ENCODE peak calls at places on chromosomes 1 and 21, in ten cellular contexts. One of them, this sample, is unnamed.

GRCh38 chr21:32335601-32336575 is 37.2 kb downstream of the MRAP start:
- DNase-seq in lung: no peak
- DNase-seq in Peyer's patch: no peak
- DNase-seq in body of pancreas: no peak
- DNase-seq in suprapubic skin: no peak
- DNase-seq in psoas muscle: no peak
- DNase-seq in IMR-90: peak; percentile 14
- DNase-seq in CD4-positive, CD25-positive, alpha-beta regulatory T cell: no peak
- DNase-seq in neural progenitor cell: no peak
- DNase-seq in BJ: no peak
- DNase-seq in this sample: no peak

GRCh38 chr1:90568436-90568835 is 148.7 kb downstream of the BARHL2 start:
- DNase-seq in lung: no peak
- DNase-seq in Peyer's patch: no peak
- DNase-seq in body of pancreas: no peak
- DNase-seq in suprapubic skin: no peak
- DNase-seq in psoas muscle: no peak
- DNase-seq in IMR-90: no peak
- DNase-seq in CD4-positive, CD25-positive, alpha-beta regulatory T cell: no peak
- DNase-seq in neural progenitor cell: no peak
- DNase-seq in BJ: no peak
- DNase-seq in this sample: no peak

GRCh38 chr1:217048104-217048707 is 325.0 kb upstream of the ESRRG start:
- DNase-seq in lung: no peak
- DNase-seq in Peyer's patch: no peak
- DNase-seq in body of pancreas: no peak
- DNase-seq in suprapubic skin: no peak
- DNase-seq in psoas muscle: no peak
- DNase-seq in IMR-90: no peak
- DNase-seq in CD4-positive, CD25-positive, alpha-beta regulatory T cell: no peak
- DNase-seq in neural progenitor cell: peak; percentile 42
- DNase-seq in BJ: no peak
- DNase-seq in this sample: no peak

GRCh38 chr1:168225476-168226190 is at the start of gene SFT2D2:
- DNase-seq in lung: peak; percentile 76
- DNase-seq in Peyer's patch: peak; percentile 75
- DNase-seq in body of pancreas: peak; percentile 80
- DNase-seq in suprapubic skin: peak; percentile 87
- DNase-seq in psoas muscle: peak; percentile 85
- DNase-seq in IMR-90: peak; percentile 67
- DNase-seq in CD4-positive, CD25-positive, alpha-beta regulatory T cell: peak; percentile 89
- DNase-seq in neural progenitor cell: peak; percentile 73
- DNase-seq in BJ: no peak
- DNase-seq in this sample: peak; percentile 84

GRCh38 chr1:208682664-208683013 is 438.5 kb upstream of the PLXNA2 start:
- DNase-seq in lung: no peak
- DNase-seq in Peyer's patch: no peak
- DNase-seq in body of pancreas: no peak
- DNase-seq in suprapubic skin: no peak
- DNase-seq in psoas muscle: no peak
- DNase-seq in IMR-90: no peak
- DNase-seq in CD4-positive, CD25-positive, alpha-beta regulatory T cell: no peak
- DNase-seq in neural progenitor cell: no peak
- DNase-seq in BJ: no peak
- DNase-seq in this sample: no peak

GRCh38 chr1:7471836-7472235 is 299.3 kb upstream of the VAMP3 start:
- DNase-seq in lung: no peak
- DNase-seq in Peyer's patch: no peak
- DNase-seq in body of pancreas: no peak
- DNase-seq in suprapubic skin: no peak
- DNase-seq in psoas muscle: no peak
- DNase-seq in IMR-90: peak; percentile 84
- DNase-seq in CD4-positive, CD25-positive, alpha-beta regulatory T cell: no peak
- DNase-seq in neural progenitor cell: no peak
- DNase-seq in BJ: peak; percentile 52
- DNase-seq in this sample: peak; percentile 83

GRCh38 chr1:167526659-167527383 is 8.5 kb upstream of the CD247 start:
- DNase-seq in lung: no peak
- DNase-seq in Peyer's patch: no peak
- DNase-seq in body of pancreas: no peak
- DNase-seq in suprapubic skin: no peak
- DNase-seq in psoas muscle: no peak
- DNase-seq in IMR-90: no peak
- DNase-seq in CD4-positive, CD25-positive, alpha-beta regulatory T cell: no peak
- DNase-seq in neural progenitor cell: no peak
- DNase-seq in BJ: no peak
- DNase-seq in this sample: no peak

GRCh38 chr1:200379431-200379755 is 30.4 kb downstream of the ZNF281 start:
- DNase-seq in lung: no peak
- DNase-seq in Peyer's patch: no peak
- DNase-seq in body of pancreas: no peak
- DNase-seq in suprapubic skin: no peak
- DNase-seq in psoas muscle: no peak
- DNase-seq in IMR-90: peak; percentile 95
- DNase-seq in CD4-positive, CD25-positive, alpha-beta regulatory T cell: no peak
- DNase-seq in neural progenitor cell: no peak
- DNase-seq in BJ: peak; percentile 94
- DNase-seq in this sample: peak; percentile 78

GRCh38 chr1:42319128-42319851 is 15.7 kb downstream of the FOXJ3 start:
- DNase-seq in lung: no peak
- DNase-seq in Peyer's patch: peak; percentile 24
- DNase-seq in body of pancreas: no peak
- DNase-seq in suprapubic skin: no peak
- DNase-seq in psoas muscle: no peak
- DNase-seq in IMR-90: peak; percentile 77
- DNase-seq in CD4-positive, CD25-positive, alpha-beta regulatory T cell: no peak
- DNase-seq in neural progenitor cell: no peak
- DNase-seq in BJ: no peak
- DNase-seq in this sample: peak; percentile 74

GRCh38 chr1:178912597-178912996 is 41.7 kb upstream of the ANGPTL1 start:
- DNase-seq in lung: no peak
- DNase-seq in Peyer's patch: no peak
- DNase-seq in body of pancreas: no peak
- DNase-seq in suprapubic skin: no peak
- DNase-seq in psoas muscle: no peak
- DNase-seq in IMR-90: peak; percentile 32
- DNase-seq in CD4-positive, CD25-positive, alpha-beta regulatory T cell: no peak
- DNase-seq in neural progenitor cell: no peak
- DNase-seq in BJ: no peak
- DNase-seq in this sample: no peak

GRCh38 chr1:178908358-178908757 is 37.5 kb upstream of the ANGPTL1 start:
- DNase-seq in lung: no peak
- DNase-seq in Peyer's patch: no peak
- DNase-seq in body of pancreas: no peak
- DNase-seq in suprapubic skin: no peak
- DNase-seq in psoas muscle: no peak
- DNase-seq in IMR-90: peak; percentile 58
- DNase-seq in CD4-positive, CD25-positive, alpha-beta regulatory T cell: no peak
- DNase-seq in neural progenitor cell: no peak
- DNase-seq in BJ: peak; percentile 48
- DNase-seq in this sample: peak; percentile 79

GRCh38 chr1:178910023-178910422 is 39.1 kb upstream of the ANGPTL1 start:
- DNase-seq in lung: no peak
- DNase-seq in Peyer's patch: no peak
- DNase-seq in body of pancreas: no peak
- DNase-seq in suprapubic skin: no peak
- DNase-seq in psoas muscle: no peak
- DNase-seq in IMR-90: no peak
- DNase-seq in CD4-positive, CD25-positive, alpha-beta regulatory T cell: no peak
- DNase-seq in neural progenitor cell: no peak
- DNase-seq in BJ: no peak
- DNase-seq in this sample: no peak
- H3K36me3 ChIP-seq in lung: peaks cover 3% of the 10 kb centered on the region
- H3K36me3 ChIP-seq in Peyer's patch: no peaks in the 10 kb centered on the region
- H3K36me3 ChIP-seq in body of pancreas: no peaks in the 10 kb centered on the region
- H3K36me3 ChIP-seq in suprapubic skin: peaks cover 6% of the 10 kb centered on the region
- H3K36me3 ChIP-seq in psoas muscle: no peaks in the 10 kb centered on the region
- H3K36me3 ChIP-seq in IMR-90: peaks cover 22% of the 10 kb centered on the region
- H3K36me3 ChIP-seq in CD4-positive, CD25-positive, alpha-beta regulatory T cell: no peaks in the 10 kb centered on the region
- H3K36me3 ChIP-seq in neural progenitor cell: no peaks in the 10 kb centered on the region
- H3K36me3 ChIP-seq in BJ: no peaks in the 10 kb centered on the region
- H3K36me3 ChIP-seq in this sample: peaks cover 11% of the 10 kb centered on the region

GRCh38 chr1:235290740-235291502 is 37.1 kb downstream of the ARID4B start:
- DNase-seq in lung: no peak
- DNase-seq in Peyer's patch: no peak
- DNase-seq in body of pancreas: no peak
- DNase-seq in suprapubic skin: no peak
- DNase-seq in psoas muscle: no peak
- DNase-seq in IMR-90: no peak
- DNase-seq in CD4-positive, CD25-positive, alpha-beta regulatory T cell: no peak
- DNase-seq in neural progenitor cell: no peak
- DNase-seq in BJ: no peak
- DNase-seq in this sample: no peak

GRCh38 chr1:235291599-235291998 is 36.4 kb downstream of the ARID4B start:
- DNase-seq in lung: no peak
- DNase-seq in Peyer's patch: no peak
- DNase-seq in body of pancreas: no peak
- DNase-seq in suprapubic skin: no peak
- DNase-seq in psoas muscle: no peak
- DNase-seq in IMR-90: no peak
- DNase-seq in CD4-positive, CD25-positive, alpha-beta regulatory T cell: no peak
- DNase-seq in neural progenitor cell: no peak
- DNase-seq in BJ: no peak
- DNase-seq in this sample: no peak

GRCh38 chr1:235292790-235293189 is 35.2 kb downstream of the ARID4B start:
- DNase-seq in lung: no peak
- DNase-seq in Peyer's patch: no peak
- DNase-seq in body of pancreas: no peak
- DNase-seq in suprapubic skin: no peak
- DNase-seq in psoas muscle: no peak
- DNase-seq in IMR-90: no peak
- DNase-seq in CD4-positive, CD25-positive, alpha-beta regulatory T cell: no peak
- DNase-seq in neural progenitor cell: no peak
- DNase-seq in BJ: no peak
- DNase-seq in this sample: no peak

GRCh38 chr1:235287208-235287882 is 40.6 kb downstream of the ARID4B start:
- DNase-seq in lung: no peak
- DNase-seq in Peyer's patch: no peak
- DNase-seq in body of pancreas: no peak
- DNase-seq in suprapubic skin: no peak
- DNase-seq in psoas muscle: no peak
- DNase-seq in IMR-90: no peak
- DNase-seq in CD4-positive, CD25-positive, alpha-beta regulatory T cell: no peak
- DNase-seq in neural progenitor cell: peak; percentile 13
- DNase-seq in BJ: no peak
- DNase-seq in this sample: no peak

DNA sequence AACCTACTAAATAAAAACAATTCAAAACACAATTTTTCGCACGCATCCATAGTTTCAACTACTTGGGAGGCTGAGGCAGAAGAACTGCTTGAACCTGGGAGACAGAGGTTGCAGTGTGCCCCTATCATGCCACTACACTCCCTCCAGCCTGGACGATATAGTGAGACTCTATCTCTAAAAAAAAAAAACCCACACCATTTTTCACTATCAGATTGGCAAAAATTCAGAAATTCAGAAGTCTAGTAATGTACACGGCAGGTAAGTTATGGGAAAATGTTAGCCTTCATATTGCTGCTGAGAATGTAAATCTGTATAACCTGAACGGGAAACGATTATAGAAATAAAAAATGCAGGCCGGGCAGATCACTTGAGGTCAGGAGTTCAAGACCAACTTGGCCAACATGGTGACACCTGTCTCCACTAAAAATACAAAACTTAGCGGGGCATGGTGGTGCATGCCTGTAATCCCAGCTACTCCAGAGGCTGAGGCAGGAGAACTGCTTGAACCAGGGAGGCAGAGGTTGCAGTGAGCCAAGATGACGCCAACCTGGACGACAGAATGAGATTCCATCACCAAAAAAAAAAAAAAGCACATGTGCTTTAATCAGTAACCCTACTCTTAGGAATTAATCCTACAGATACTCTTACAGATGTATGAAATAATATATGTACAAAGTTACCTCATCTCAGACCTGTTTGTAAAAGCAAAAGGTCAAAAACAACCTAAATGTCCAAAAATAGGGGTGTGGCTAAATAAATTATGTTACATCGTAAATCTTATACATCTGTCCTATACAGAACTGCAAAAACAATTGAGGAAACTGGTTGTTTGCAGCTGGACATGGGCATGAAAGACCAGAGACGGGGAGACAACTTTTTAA is 37.9 kb downstream of the ARID4B start:
- DNase-seq in lung: no peak
- DNase-seq in Peyer's patch: no peak
- DNase-seq in body of pancreas: no peak
- DNase-seq in suprapubic skin: no peak
- DNase-seq in psoas muscle: no peak
- DNase-seq in IMR-90: no peak
- DNase-seq in CD4-positive, CD25-positive, alpha-beta regulatory T cell: no peak
- DNase-seq in neural progenitor cell: no peak
- DNase-seq in BJ: no peak
- DNase-seq in this sample: no peak
- H3K36me3 ChIP-seq in lung: no peaks in the 10 kb centered on the region
- H3K36me3 ChIP-seq in Peyer's patch: no peaks in the 10 kb centered on the region
- H3K36me3 ChIP-seq in body of pancreas: no peaks in the 10 kb centered on the region
- H3K36me3 ChIP-seq in suprapubic skin: no peaks in the 10 kb centered on the region
- H3K36me3 ChIP-seq in psoas muscle: no peaks in the 10 kb centered on the region
- H3K36me3 ChIP-seq in IMR-90: no peaks in the 10 kb centered on the region
- H3K36me3 ChIP-seq in CD4-positive, CD25-positive, alpha-beta regulatory T cell: peaks cover 3% of the 10 kb centered on the region
- H3K36me3 ChIP-seq in neural progenitor cell: no peaks in the 10 kb centered on the region
- H3K36me3 ChIP-seq in BJ: no peaks in the 10 kb centered on the region
- H3K36me3 ChIP-seq in this sample: no peaks in the 10 kb centered on the region

DNA sequence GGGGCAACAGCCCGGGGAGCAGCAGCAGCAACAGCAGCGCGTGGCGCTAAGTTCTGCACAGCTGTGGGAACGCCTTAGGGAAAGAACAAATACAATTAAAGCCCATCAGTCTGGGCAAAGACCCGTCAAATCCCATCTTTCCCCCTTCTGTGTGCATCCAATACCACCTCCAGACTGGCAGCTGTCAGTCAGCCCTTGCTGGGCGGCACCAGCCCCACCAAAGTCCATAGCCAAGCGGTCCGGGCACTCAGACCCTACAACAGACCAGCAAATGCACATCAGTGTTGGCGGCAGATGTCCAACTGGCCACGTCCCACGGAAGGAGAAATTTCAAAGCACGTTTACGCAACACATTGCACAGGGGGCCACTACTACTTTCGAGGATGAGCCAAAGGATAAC is 12.9 kb downstream of the PABPC4 start:
- DNase-seq in lung: no peak
- DNase-seq in Peyer's patch: no peak
- DNase-seq in body of pancreas: no peak
- DNase-seq in suprapubic skin: no peak
- DNase-seq in psoas muscle: no peak
- DNase-seq in IMR-90: no peak
- DNase-seq in CD4-positive, CD25-positive, alpha-beta regulatory T cell: no peak
- DNase-seq in neural progenitor cell: no peak
- DNase-seq in BJ: no peak
- DNase-seq in this sample: no peak
- H3K36me3 ChIP-seq in lung: peaks cover 63% of the 10 kb centered on the region
- H3K36me3 ChIP-seq in Peyer's patch: no peaks in the 10 kb centered on the region
- H3K36me3 ChIP-seq in body of pancreas: peaks cover 37% of the 10 kb centered on the region
- H3K36me3 ChIP-seq in suprapubic skin: peaks cover 92% of the 10 kb centered on the region
- H3K36me3 ChIP-seq in psoas muscle: peaks cover 100% of the 10 kb centered on the region
- H3K36me3 ChIP-seq in IMR-90: peaks cover 68% of the 10 kb centered on the region
- H3K36me3 ChIP-seq in CD4-positive, CD25-positive, alpha-beta regulatory T cell: peaks cover 81% of the 10 kb centered on the region
- H3K36me3 ChIP-seq in neural progenitor cell: peaks cover 28% of the 10 kb centered on the region
- H3K36me3 ChIP-seq in BJ: peaks cover 39% of the 10 kb centered on the region
- H3K36me3 ChIP-seq in this sample: peaks cover 85% of the 10 kb centered on the region

DNA sequence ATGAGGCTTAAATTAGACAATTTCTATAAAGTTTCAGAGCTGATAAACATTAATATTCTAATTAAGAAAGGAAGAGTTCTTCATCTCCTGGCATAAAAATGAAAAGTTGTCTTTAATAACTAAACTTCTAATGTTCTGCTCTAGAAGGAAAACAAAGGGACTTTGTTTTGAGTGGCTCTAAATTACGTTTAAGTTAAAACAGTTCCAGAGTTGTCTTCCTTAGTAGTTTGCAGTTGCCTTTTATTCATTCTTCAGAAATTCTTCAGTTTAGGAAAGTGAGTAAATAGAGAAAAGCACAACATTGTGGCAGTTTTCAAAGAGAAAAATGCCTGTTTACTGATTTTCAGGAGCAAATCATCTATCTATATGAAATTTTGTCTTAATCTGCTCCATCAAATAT is 86.9 kb downstream of the TTC3 start:
- DNase-seq in lung: no peak
- DNase-seq in Peyer's patch: no peak
- DNase-seq in body of pancreas: no peak
- DNase-seq in suprapubic skin: no peak
- DNase-seq in psoas muscle: no peak
- DNase-seq in IMR-90: no peak
- DNase-seq in CD4-positive, CD25-positive, alpha-beta regulatory T cell: no peak
- DNase-seq in neural progenitor cell: no peak
- DNase-seq in BJ: no peak
- DNase-seq in this sample: no peak
- H3K36me3 ChIP-seq in lung: peaks cover 12% of the 10 kb centered on the region
- H3K36me3 ChIP-seq in Peyer's patch: no peaks in the 10 kb centered on the region
- H3K36me3 ChIP-seq in body of pancreas: no peaks in the 10 kb centered on the region
- H3K36me3 ChIP-seq in suprapubic skin: peaks cover 60% of the 10 kb centered on the region
- H3K36me3 ChIP-seq in psoas muscle: peaks cover 88% of the 10 kb centered on the region
- H3K36me3 ChIP-seq in IMR-90: peaks cover 39% of the 10 kb centered on the region
- H3K36me3 ChIP-seq in CD4-positive, CD25-positive, alpha-beta regulatory T cell: peaks cover 65% of the 10 kb centered on the region
- H3K36me3 ChIP-seq in neural progenitor cell: no peaks in the 10 kb centered on the region
- H3K36me3 ChIP-seq in BJ: peaks cover 9% of the 10 kb centered on the region
- H3K36me3 ChIP-seq in this sample: peaks cover 89% of the 10 kb centered on the region